ENCODE peak calls at places on chromosomes 3 and 15, in five cellular contexts. J is fibroblast of lung, W is mucosa of descending colon, D is upper lobe of right lung, O is glutamatergic neuron. Q is an unnamed sample.

GRCh38 chr3:25664066-25664809 is 469 bp downstream of the TOP2B start:
- DNase-seq in W (peak; percentile 85), O (peak; percentile 69), J (peak; percentile 72), D (peak; percentile 93), Q (peak; percentile 79)

GRCh38 chr3:145942052-145942451 is 218.9 kb downstream of the PLOD2 start:
- DNase-seq in O (no peak), J (peak; percentile 42), D (no peak), W (no peak), Q (no peak)

GRCh38 chr3:109707642-109708041 is 370.3 kb upstream of the DPPA4 start:
- DNase-seq in D (no peak), J (no peak), W (no peak), O (no peak), Q (no peak)

GRCh38 chr15:96274698-96275097 is 55.8 kb upstream of the NR2F2 start:
- DNase-seq in D (no peak), J (peak; percentile 59), W (no peak), O (no peak), Q (no peak)

GRCh38 chr15:33547876-33548275 is 237.1 kb downstream of the RYR3 start:
- DNase-seq in J (peak; percentile 46), W (no peak), O (no peak), D (no peak), Q (peak; percentile 13)

GRCh38 chr3:187639912-187640822 is 30.0 kb downstream of the SST start:
- DNase-seq in J (no peak), O (no peak), W (no peak), D (no peak), Q (no peak)

GRCh38 chr15:44340410-44340809 is 51.9 kb downstream of the GOLM2 start:
- DNase-seq in J (peak; percentile 94), W (no peak), D (no peak), O (no peak), Q (no peak)

GRCh38 chr3:187880438-187880837 is 135.2 kb upstream of the BCL6 start:
- DNase-seq in D (no peak), O (no peak), W (no peak), J (peak; percentile 35), Q (no peak)

GRCh38 chr15:75089781-75090734 is 66.7 kb downstream of the PPCDC start:
- DNase-seq in O (no peak), W (no peak), D (no peak), J (peak; percentile 34), Q (no peak)

GRCh38 chr3:178385280-178385952 is 150.8 kb upstream of the KCNMB2 start:
- DNase-seq in J (peak; percentile 39), W (no peak), D (no peak), O (peak; percentile 29), Q (peak; percentile 11)

GRCh38 chr15:40463886-40464545 is 6.8 kb upstream of the CHST14 start:
- DNase-seq in W (no peak), D (peak; percentile 43), O (no peak), J (no peak), Q (no peak)

GRCh38 chr3:44120721-44121582 is 120.7 kb upstream of the TOPAZ1 start:
- DNase-seq in W (no peak), J (no peak), O (no peak), D (no peak), Q (no peak)

GRCh38 chr15:77797270-77797669 is 164.6 kb upstream of the LINGO1 start:
- DNase-seq in W (no peak), D (no peak), J (no peak), O (no peak), Q (no peak)

GRCh38 chr15:80403712-80404056 is 498 bp upstream of the ARNT2 start:
- DNase-seq in D (peak; percentile 71), J (peak; percentile 30), O (peak; percentile 66), W (no peak), Q (no peak)

GRCh38 chr3:45816544-45816943 is 20.2 kb upstream of the SLC6A20 start:
- DNase-seq in J (peak; percentile 31), O (no peak), W (no peak), D (no peak), Q (no peak)

GRCh38 chr3:46375214-46375613 is 4.5 kb downstream of the CCR5 start:
- DNase-seq in D (no peak), J (no peak), W (no peak), O (no peak), Q (no peak)

GRCh38 chr3:135907422-135908165 is 57.9 kb upstream of the PPP2R3A start:
- DNase-seq in O (no peak), W (no peak), D (no peak), J (no peak), Q (no peak)

GRCh38 chr15:66565731-66566130 is at the start of gene LCTL:
- DNase-seq in W (no peak), O (no peak), D (peak; percentile 37), J (peak; percentile 83), Q (no peak)

GRCh38 chr15:101123222-101123910 is 128.5 kb downstream of the CHSY1 start:
- DNase-seq in O (no peak), D (no peak), W (no peak), J (peak; percentile 70), Q (no peak)

GRCh38 chr3:177193706-177194268 is 3.5 kb downstream of the TBL1XR1 start:
- DNase-seq in D (no peak), W (no peak), J (no peak), O (no peak), Q (no peak)

GRCh38 chr15:90419738-90420487 is 31.9 kb downstream of the IQGAP1 start:
- DNase-seq in D (no peak), O (no peak), J (peak; percentile 93), W (no peak), Q (peak; percentile 75)

GRCh38 chr3:53819163-53819868 is 26.9 kb downstream of the CHDH start:
- DNase-seq in W (peak; percentile 29), O (peak; percentile 8), J (no peak), D (peak; percentile 43), Q (no peak)

GRCh38 chr3:87261925-87262324 is 14.5 kb downstream of the POU1F1 start:
- DNase-seq in J (no peak), D (no peak), O (no peak), W (no peak), Q (no peak)

GRCh38 chr3:87260270-87260669 is 16.1 kb downstream of the POU1F1 start:
- DNase-seq in W (no peak), D (no peak), J (peak; percentile 46), O (peak; percentile 61), Q (peak; percentile 69)
- TF ChIP-seq CTCF in W (no peak), D (peak; percentile 73), J (peak; percentile 72), O (peak; percentile 86), Q (peak; percentile 75)

GRCh38 chr3:122727279-122727678 is 46.6 kb downstream of the PARP14 start:
- DNase-seq in J (no peak), W (no peak), O (no peak), D (no peak), Q (no peak)
- TF ChIP-seq CTCF in J (no peak), W (no peak), O (no peak), D (no peak), Q (no peak)

DNA sequence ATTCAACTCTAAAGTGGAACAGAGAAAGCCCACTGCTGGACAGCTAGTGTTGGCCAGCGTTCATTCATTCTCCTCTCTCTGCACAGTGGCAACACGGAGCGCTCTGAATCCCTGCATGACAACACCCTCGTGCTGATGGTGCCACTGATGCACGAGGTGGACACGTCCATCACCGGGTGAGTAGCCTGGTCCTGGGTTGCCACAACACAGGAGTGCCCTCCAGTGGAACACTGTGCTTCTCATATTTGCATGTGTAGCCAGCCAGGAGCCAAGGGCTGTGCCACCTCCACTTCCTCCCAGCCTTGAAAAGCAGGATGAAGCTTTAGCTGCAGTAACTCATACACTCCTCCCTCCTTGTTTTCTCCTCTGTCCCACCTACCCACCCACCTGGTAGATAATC is 120.0 kb upstream of the CTDSPL start:
- DNase-seq in D (peak; percentile 81), J (no peak), W (no peak), O (no peak), Q (peak; percentile 6)
- TF ChIP-seq CTCF in D (peak; percentile 52), J (peak; percentile 20), W (no peak), O (no peak), Q (no peak)

DNA sequence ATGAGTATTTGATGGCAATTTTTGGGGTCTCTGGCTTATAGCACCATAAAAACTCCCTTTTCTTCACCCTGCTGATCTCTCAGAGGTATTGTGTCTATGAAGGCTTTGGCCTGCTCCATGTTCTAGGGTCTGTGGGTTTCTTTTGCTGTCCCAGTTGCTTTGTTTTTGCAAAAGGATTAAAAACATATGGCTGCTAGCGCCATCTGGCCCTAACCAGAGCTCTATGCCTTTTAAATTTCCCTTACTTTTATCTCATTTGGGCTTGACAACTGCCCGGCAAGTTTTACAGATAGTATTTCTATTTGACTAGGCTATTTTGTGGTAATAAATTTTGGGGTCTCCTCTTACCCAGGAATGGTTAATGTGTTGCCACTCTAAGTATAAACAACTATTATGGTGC is 6.4 kb upstream of the GHRL start:
- DNase-seq in W (no peak), J (no peak), D (no peak), O (no peak), Q (no peak)
- TF ChIP-seq CTCF in W (no peak), J (peak; percentile 2), D (no peak), O (no peak), Q (no peak)

GRCh38 chr15:82803793-82804574 is 1.9 kb downstream of the FSD2 start:
- DNase-seq in W (no peak), O (peak; percentile 29), J (peak; percentile 9), D (no peak), Q (no peak)

GRCh38 chr15:82808634-82809041 is 790 bp upstream of the WHAMM start:
- DNase-seq in D (no peak), J (no peak), W (no peak), O (no peak), Q (no peak)

GRCh38 chr15:82807920-82808633 is 1.4 kb upstream of the WHAMM start:
- DNase-seq in D (no peak), O (no peak), W (no peak), J (no peak), Q (no peak)

GRCh38 chr15:82804575-82804949 is 1.3 kb downstream of the FSD2 start:
- DNase-seq in O (no peak), W (no peak), D (no peak), J (peak; percentile 17), Q (no peak)

GRCh38 chr15:82805994-82806406 is at the start of gene FSD2:
- DNase-seq in D (no peak), W (no peak), O (no peak), J (no peak), Q (no peak)
- TF ChIP-seq CTCF in D (no peak), W (no peak), O (no peak), J (no peak), Q (no peak)